ENCODE peak calls at places on chromosome 20, in ten cellular contexts. Z, J, X, I, N, P, E, Y, T and F are unnamed samples.

GRCh38 chr20:7722564-7722963 is 217.7 kb downstream of the HAO1 start:
- DNase-seq in Z (no peak), J (no peak), X (no peak), I (peak), N (no peak), P (no peak), E (no peak), Y (no peak), T (no peak), F (no peak)

GRCh38 chr20:23039885-23040508 is 4.9 kb downstream of the SSTR4 start:
- DNase-seq in Z (no peak), J (no peak), X (no peak), I (no peak), N (no peak), P (no peak), E (no peak), Y (no peak), T (no peak), F (peak)

GRCh38 chr20:24507182-24507853 is 37.9 kb downstream of the SYNDIG1 start:
- DNase-seq in Z (no peak), J (no peak), X (no peak), I (no peak), N (no peak), P (peak), E (no peak), Y (no peak), T (no peak), F (no peak)

GRCh38 chr20:38223743-38224100 is 36.8 kb downstream of the KIAA1755 start:
- DNase-seq in Z (no peak), J (no peak), X (no peak), I (no peak), N (no peak), P (no peak), E (no peak), Y (no peak), T (no peak), F (no peak)

GRCh38 chr20:25083141-25083772 is 1.3 kb upstream of the VSX1 start:
- DNase-seq in Z (no peak), J (no peak), X (no peak), I (no peak), N (no peak), P (no peak), E (no peak), Y (peak), T (no peak), F (no peak)

GRCh38 chr20:15862178-15862577 is 711.1 kb downstream of the KIF16B start:
- DNase-seq in Z (no peak), J (no peak), X (no peak), I (no peak), N (no peak), P (no peak), E (no peak), Y (no peak), T (no peak), F (peak)

GRCh38 chr20:41145317-41145716 is 8.0 kb downstream of the PLCG1 start:
- DNase-seq in Z (no peak), J (no peak), X (no peak), I (no peak), N (no peak), P (no peak), E (no peak), Y (no peak), T (no peak), F (no peak)

GRCh38 chr20:16423311-16424212 is 149.7 kb downstream of the KIF16B start:
- DNase-seq in Z (no peak), J (no peak), X (no peak), I (no peak), N (no peak), P (no peak), E (no peak), Y (no peak), T (no peak), F (no peak)

GRCh38 chr20:10558635-10559187 is 115.1 kb downstream of the JAG1 start:
- DNase-seq in Z (no peak), J (no peak), X (peak), I (peak), N (no peak), P (no peak), E (no peak), Y (no peak), T (no peak), F (no peak)

GRCh38 chr20:12177657-12178293 is 260.1 kb downstream of the BTBD3 start:
- DNase-seq in Z (no peak), J (no peak), X (no peak), I (no peak), N (no peak), P (no peak), E (no peak), Y (no peak), T (peak), F (peak)

GRCh38 chr20:676967-677366 is 1.4 kb upstream of the SCRT2 start:
- DNase-seq in Z (no peak), J (no peak), X (no peak), I (no peak), N (no peak), P (no peak), E (no peak), Y (no peak), T (no peak), F (no peak)

GRCh38 chr20:11255860-11256259 is 582.1 kb upstream of the JAG1 start:
- DNase-seq in Z (no peak), J (no peak), X (no peak), I (no peak), N (no peak), P (no peak), E (no peak), Y (no peak), T (no peak), F (no peak)

GRCh38 chr20:34528921-34529297 is 12.7 kb downstream of the DYNLRB1 start:
- DNase-seq in Z (no peak), J (no peak), X (no peak), I (peak), N (no peak), P (no peak), E (no peak), Y (no peak), T (no peak), F (no peak)

GRCh38 chr20:41167481-41168253 is 30.3 kb downstream of the PLCG1 start:
- DNase-seq in Z (no peak), J (no peak), X (no peak), I (no peak), N (no peak), P (no peak), E (no peak), Y (no peak), T (no peak), F (no peak)

GRCh38 chr20:12925214-12925755 is 83.5 kb upstream of the SPTLC3 start:
- DNase-seq in Z (peak), J (peak), X (peak), I (peak), N (peak), P (peak), E (peak), Y (peak), T (peak), F (peak)

GRCh38 chr20:36181934-36182603 is 27.5 kb downstream of the EPB41L1 start:
- DNase-seq in Z (no peak), J (no peak), X (no peak), I (peak), N (no peak), P (no peak), E (no peak), Y (no peak), T (no peak), F (no peak)

GRCh38 chr20:51082988-51083387 is 60.1 kb upstream of the KCNG1 start:
- DNase-seq in Z (no peak), J (no peak), X (no peak), I (no peak), N (no peak), P (no peak), E (no peak), Y (no peak), T (no peak), F (no peak)

GRCh38 chr20:45937765-45938164 is 3.3 kb downstream of the PCIF1 start:
- DNase-seq in Z (no peak), J (no peak), X (no peak), I (no peak), N (no peak), P (no peak), E (no peak), Y (no peak), T (no peak), F (no peak)

GRCh38 chr20:59598625-59599310 is 5.6 kb upstream of the PHACTR3 start:
- DNase-seq in Z (peak), J (no peak), X (no peak), I (peak), N (no peak), P (peak), E (peak), Y (peak), T (peak), F (peak)

GRCh38 chr20:32988008-32988407 is 16.2 kb downstream of the SUN5 start:
- DNase-seq in Z (no peak), J (no peak), X (no peak), I (no peak), N (no peak), P (no peak), E (no peak), Y (no peak), T (no peak), F (no peak)

GRCh38 chr20:25227317-25227831 is 20.5 kb upstream of the PYGB start:
- DNase-seq in Z (no peak), J (no peak), X (no peak), I (peak), N (no peak), P (no peak), E (no peak), Y (no peak), T (no peak), F (no peak)

GRCh38 chr20:50163570-50164317 is 10.2 kb upstream of the PEDS1 start:
- DNase-seq in Z (no peak), J (no peak), X (no peak), I (peak), N (peak), P (no peak), E (no peak), Y (no peak), T (no peak), F (peak)

GRCh38 chr20:17985388-17986018 is 16.7 kb downstream of the MGME1 start:
- DNase-seq in Z (no peak), J (no peak), X (no peak), I (no peak), N (no peak), P (no peak), E (no peak), Y (no peak), T (no peak), F (no peak)

GRCh38 chr20:53104889-53105288 is 132.7 kb downstream of the TSHZ2 start:
- DNase-seq in Z (no peak), J (no peak), X (no peak), I (peak), N (no peak), P (no peak), E (no peak), Y (no peak), T (no peak), F (no peak)

GRCh38 chr20:1376453-1377270 is 16.2 kb downstream of the FKBP1A start:
- DNase-seq in Z (no peak), J (no peak), X (no peak), I (no peak), N (no peak), P (no peak), E (no peak), Y (peak), T (no peak), F (no peak)

GRCh38 chr20:25867776-25868649 is 171.4 kb upstream of the ZNF337 start:
- DNase-seq in Z (peak), J (peak), X (peak), I (peak), N (no peak), P (no peak), E (peak), Y (peak), T (peak), F (peak)

GRCh38 chr20:4483481-4483880 is 238.2 kb upstream of the PRND start:
- DNase-seq in Z (no peak), J (no peak), X (no peak), I (peak), N (no peak), P (no peak), E (no peak), Y (no peak), T (no peak), F (no peak)

GRCh38 chr20:1184638-1185315 is at the start of gene TMEM74B:
- DNase-seq in Z (no peak), J (no peak), X (no peak), I (no peak), N (no peak), P (peak), E (peak), Y (peak), T (no peak), F (peak)

GRCh38 chr20:5395932-5396727 is 79.4 kb upstream of the PROKR2 start:
- DNase-seq in Z (no peak), J (no peak), X (no peak), I (no peak), N (no peak), P (no peak), E (no peak), Y (no peak), T (no peak), F (no peak)